ENCODE peak calls at places on chromosomes 6 and 20, in seven cellular contexts. H is aorta; C is CD4-positive, alpha-beta memory T cell; A is psoas muscle; O is ovary; X is cardiac muscle cell; Z is kidney. T is an unnamed sample. For H3K4me1, the result is how much of the 10 kb centered on the place peaks cover.

GRCh38 chr6:40807484-40807883 is 220.3 kb upstream of the LRFN2 start:
- DNase-seq in A (no peak), C (no peak), O (no peak), H (no peak), Z (no peak), X (no peak), T (no peak)

GRCh38 chr20:58595167-58595566 is 55.9 kb upstream of the STX16 start:
- DNase-seq in A (no peak), X (no peak), Z (no peak), O (no peak), C (no peak), H (no peak), T (no peak)

GRCh38 chr6:99016355-99016754 is 68.6 kb upstream of the FBXL4 start:
- DNase-seq in C (no peak), H (no peak), X (no peak), A (no peak), Z (no peak), O (no peak), T (no peak)

GRCh38 chr20:63625771-63626423 is 1.0 kb downstream of the GMEB2 start:
- DNase-seq in O (peak), C (no peak), H (peak), X (peak), A (no peak), Z (peak), T (no peak)

GRCh38 chr20:37417857-37418501 is 72.0 kb downstream of the SRC start:
- DNase-seq in C (no peak), Z (no peak), X (no peak), A (no peak), O (no peak), H (no peak), T (peak)

GRCh38 chr20:20412750-20413149 is 44.8 kb downstream of the INSM1 start:
- DNase-seq in C (no peak), H (no peak), A (no peak), X (no peak), O (no peak), Z (no peak), T (no peak)

GRCh38 chr6:13847651-13848050 is 33.3 kb upstream of the MCUR1 start:
- DNase-seq in X (no peak), Z (no peak), H (no peak), O (no peak), A (no peak), C (no peak), T (peak)

GRCh38 chr20:33664762-33665144 is 2.0 kb upstream of the ACTL10 start:
- DNase-seq in Z (peak), H (no peak), O (no peak), C (no peak), X (no peak), A (no peak), T (no peak)

GRCh38 chr6:101276066-101276465 is 117.4 kb upstream of the GRIK2 start:
- DNase-seq in C (no peak), X (no peak), H (no peak), Z (no peak), A (no peak), O (no peak), T (no peak)

GRCh38 chr20:53785320-53785719 is 191.7 kb upstream of the ZNF217 start:
- DNase-seq in X (no peak), C (no peak), H (no peak), Z (peak), O (no peak), A (no peak), T (no peak)

GRCh38 chr6:130069471-130069870 is 51.1 kb downstream of the L3MBTL3 start:
- DNase-seq in O (no peak), C (no peak), X (no peak), Z (no peak), A (no peak), H (no peak), T (no peak)

GRCh38 chr20:46192376-46192944 is 74.3 kb downstream of the CD40 start:
- DNase-seq in A (no peak), X (no peak), Z (no peak), O (no peak), H (no peak), C (no peak), T (no peak)

GRCh38 chr20:58623579-58624473 is 27.3 kb upstream of the STX16 start:
- DNase-seq in A (peak), O (peak), X (no peak), Z (peak), C (no peak), H (peak), T (peak)

GRCh38 chr6:168018664-168019063 is 21.2 kb downstream of the KIF25 start:
- DNase-seq in Z (no peak), X (no peak), A (no peak), H (no peak), O (no peak), C (no peak), T (no peak)

GRCh38 chr6:105646391-105646867 is 243.5 kb upstream of the PREP start:
- DNase-seq in H (no peak), C (peak), X (no peak), Z (no peak), O (no peak), A (no peak), T (no peak)

GRCh38 chr20:62805365-62805710 is 703 bp downstream of the OGFR start:
- DNase-seq in X (peak), H (no peak), O (no peak), C (no peak), A (no peak), Z (no peak), T (no peak)

GRCh38 chr20:30812739-30813411 is 444.6 kb upstream of the DEFB115 start:
- DNase-seq in C (no peak), A (no peak), X (no peak), H (no peak), O (no peak), Z (no peak), T (no peak)

GRCh38 chr6:159229526-159229925 is 60.3 kb downstream of the FNDC1 start:
- DNase-seq in O (no peak), H (no peak), Z (no peak), C (no peak), X (no peak), A (no peak), T (no peak)

GRCh38 chr6:87431263-87431662 is 23.5 kb downstream of the CFAP206 start:
- DNase-seq in X (no peak), C (no peak), H (no peak), Z (no peak), O (no peak), A (no peak), T (no peak)

GRCh38 chr20:12673352-12673751 is 335.4 kb upstream of the SPTLC3 start:
- DNase-seq in C (no peak), A (no peak), O (no peak), X (no peak), H (no peak), Z (no peak), T (no peak)

GRCh38 chr20:653110-653589 is at the start of gene SRXN1:
- DNase-seq in X (peak), Z (peak), C (peak), O (peak), H (peak), A (peak), T (peak)

GRCh38 chr6:43246301-43247114 is 3.2 kb downstream of the TTBK1 start:
- DNase-seq in H (peak), C (no peak), X (peak), O (no peak), Z (peak), A (peak), T (no peak)

GRCh38 chr6:129577691-129578090 is 132.3 kb downstream of the ARHGAP18 start:
- DNase-seq in O (no peak), C (no peak), H (no peak), A (no peak), Z (no peak), X (no peak), T (no peak)

GRCh38 chr6:140540743-140541142 is 1166.3 kb upstream of the CITED2 start:
- DNase-seq in H (no peak), O (no peak), X (no peak), C (no peak), Z (no peak), A (no peak), T (no peak)

GRCh38 chr6:140538926-140539325 is 1164.5 kb upstream of the CITED2 start:
- DNase-seq in Z (no peak), H (no peak), X (no peak), C (no peak), O (no peak), A (no peak), T (no peak)

GRCh38 chr6:140537211-140537610 is 1162.8 kb upstream of the CITED2 start:
- DNase-seq in C (no peak), H (no peak), O (no peak), A (no peak), X (no peak), Z (no peak), T (no peak)

GRCh38 chr6:140537834-140538680 is 1163.6 kb upstream of the CITED2 start:
- DNase-seq in A (no peak), H (no peak), C (no peak), Z (peak), O (no peak), X (peak), T (peak)

GRCh38 chr6:140535511-140535910 is 1161.1 kb upstream of the CITED2 start:
- DNase-seq in X (no peak), Z (no peak), A (no peak), H (no peak), C (no peak), O (no peak), T (no peak)
- H3K4me1 ChIP-seq in X (under half), Z (under half), A (under half), H (under half), C (under half), O (under half), T (under half)

GRCh38 chr20:16803965-16804792 is 56.0 kb downstream of the OTOR start:
- DNase-seq in H (peak), A (peak), C (peak), X (peak), Z (no peak), O (peak), T (peak)
- H3K4me3 ChIP-seq in H (no peak), A (no peak), C (no peak), X (no peak), Z (no peak), O (no peak), T (no peak)

GRCh38 chr6:121647905-121648304 is 212.5 kb downstream of the GJA1 start:
- DNase-seq in X (no peak), H (no peak), A (no peak), O (no peak), C (no peak), Z (no peak), T (no peak)
- H3K4me1 ChIP-seq in X (under half), H (under half), A (under half), O (under half), C (under half), Z (under half), T (under half)

GRCh38 chr6:142728910-142729481 is 216.0 kb downstream of the HIVEP2 start:
- DNase-seq in O (no peak), A (no peak), X (no peak), C (no peak), Z (no peak), H (no peak), T (no peak)
- H3K4me3 ChIP-seq in O (no peak), A (no peak), X (no peak), C (no peak), Z (no peak), H (no peak), T (no peak)

DNA sequence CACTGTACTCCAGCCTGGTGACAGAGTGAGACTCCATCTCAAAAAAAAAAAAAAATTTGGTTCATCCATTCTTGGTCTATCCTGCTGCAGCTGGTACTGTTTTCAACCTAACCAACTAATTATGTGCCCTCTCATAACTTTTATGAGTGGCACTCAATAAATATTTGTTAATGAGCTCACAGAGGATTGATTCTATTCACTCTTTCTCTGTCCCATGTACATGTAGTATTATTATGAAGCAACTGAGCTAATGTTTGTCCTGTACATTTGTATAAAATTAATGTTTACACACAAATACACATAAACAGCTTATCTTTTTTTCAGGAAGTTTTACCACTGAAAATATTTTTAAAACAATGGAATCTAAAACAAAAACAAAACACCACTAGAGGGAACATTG is 10.1 kb downstream of the RIPOR2 start:
- DNase-seq in A (no peak), H (no peak), O (no peak), Z (no peak), X (no peak), C (no peak), T (no peak)
- H3K4me1 ChIP-seq in A (under half), H (under half), O (under half), Z (under half), X (under half), C (half or more), T (under half)

GRCh38 chr20:49880177-49880576 is 35.2 kb downstream of the SPATA2 start:
- DNase-seq in A (no peak), H (no peak), C (no peak), X (no peak), O (no peak), Z (no peak), T (no peak)
- H3K4me3 ChIP-seq in A (no peak), H (no peak), C (no peak), X (no peak), O (no peak), Z (no peak), T (no peak)

GRCh38 chr6:15430947-15431405 is 185.1 kb downstream of the JARID2 start:
- DNase-seq in H (no peak), X (no peak), A (no peak), C (no peak), O (no peak), Z (no peak), T (no peak)

GRCh38 chr6:15433517-15433874 is 187.6 kb downstream of the JARID2 start:
- DNase-seq in C (no peak), Z (no peak), H (no peak), X (no peak), A (no peak), O (no peak), T (no peak)

GRCh38 chr6:15434263-15434662 is 188.4 kb downstream of the JARID2 start:
- DNase-seq in A (no peak), H (no peak), Z (no peak), O (no peak), C (no peak), X (no peak), T (no peak)

GRCh38 chr6:15430181-15430580 is 184.3 kb downstream of the JARID2 start:
- DNase-seq in H (no peak), C (no peak), O (no peak), A (no peak), Z (no peak), X (no peak), T (no peak)

GRCh38 chr6:15431762-15432495 is 186.1 kb downstream of the JARID2 start:
- DNase-seq in X (peak), O (no peak), H (no peak), Z (no peak), A (peak), C (no peak), T (no peak)
- H3K4me1 ChIP-seq in X (half or more), O (under half), H (under half), Z (under half), A (half or more), C (half or more), T (half or more)

DNA sequence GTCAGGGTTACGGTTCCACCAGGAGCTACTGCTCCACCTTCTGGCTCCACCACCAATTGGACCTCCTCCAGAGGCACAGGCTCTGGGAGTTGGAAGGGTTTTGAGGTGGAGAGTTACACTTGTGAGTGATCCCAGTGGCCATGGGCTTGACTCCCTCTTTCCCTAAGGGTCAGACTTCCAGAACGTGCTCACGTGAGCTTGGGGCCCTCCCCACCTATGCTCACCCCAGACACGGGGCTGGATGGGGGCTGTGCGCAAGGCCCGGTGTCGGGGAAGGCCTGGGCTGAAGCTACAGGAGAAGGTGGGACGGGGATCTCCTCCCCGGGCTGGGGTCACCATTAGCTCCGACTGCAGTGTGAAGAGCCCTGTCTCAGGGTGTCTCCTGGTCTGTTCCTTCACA is 1.4 kb downstream of the AGER start:
- DNase-seq in A (no peak), C (no peak), H (no peak), O (no peak), Z (peak), X (no peak), T (no peak)
- H3K4me3 ChIP-seq in A (no peak), C (no peak), H (no peak), O (no peak), Z (no peak), X (no peak), T (no peak)

GRCh38 chr6:33695451-33695855 is 16.0 kb downstream of the UQCC2 start:
- DNase-seq in H (no peak), Z (peak), O (no peak), C (no peak), A (peak), X (no peak), T (peak)

GRCh38 chr6:33694401-33694931 is 17.0 kb downstream of the UQCC2 start:
- DNase-seq in Z (peak), A (peak), H (no peak), C (peak), X (peak), O (no peak), T (peak)

GRCh38 chr6:33696076-33696475 is 15.4 kb downstream of the UQCC2 start:
- DNase-seq in O (no peak), H (no peak), Z (peak), C (no peak), A (peak), X (no peak), T (no peak)

GRCh38 chr6:33693186-33694158 is 18.0 kb downstream of the UQCC2 start:
- DNase-seq in H (no peak), X (peak), Z (peak), A (peak), O (no peak), C (no peak), T (no peak)

GRCh38 chr6:33694977-33695376 is 16.5 kb downstream of the UQCC2 start:
- DNase-seq in A (no peak), O (no peak), X (no peak), Z (peak), H (no peak), C (no peak), T (no peak)
- H3K4me1 ChIP-seq in A (half or more), O (under half), X (half or more), Z (under half), H (under half), C (half or more), T (half or more)

DNA sequence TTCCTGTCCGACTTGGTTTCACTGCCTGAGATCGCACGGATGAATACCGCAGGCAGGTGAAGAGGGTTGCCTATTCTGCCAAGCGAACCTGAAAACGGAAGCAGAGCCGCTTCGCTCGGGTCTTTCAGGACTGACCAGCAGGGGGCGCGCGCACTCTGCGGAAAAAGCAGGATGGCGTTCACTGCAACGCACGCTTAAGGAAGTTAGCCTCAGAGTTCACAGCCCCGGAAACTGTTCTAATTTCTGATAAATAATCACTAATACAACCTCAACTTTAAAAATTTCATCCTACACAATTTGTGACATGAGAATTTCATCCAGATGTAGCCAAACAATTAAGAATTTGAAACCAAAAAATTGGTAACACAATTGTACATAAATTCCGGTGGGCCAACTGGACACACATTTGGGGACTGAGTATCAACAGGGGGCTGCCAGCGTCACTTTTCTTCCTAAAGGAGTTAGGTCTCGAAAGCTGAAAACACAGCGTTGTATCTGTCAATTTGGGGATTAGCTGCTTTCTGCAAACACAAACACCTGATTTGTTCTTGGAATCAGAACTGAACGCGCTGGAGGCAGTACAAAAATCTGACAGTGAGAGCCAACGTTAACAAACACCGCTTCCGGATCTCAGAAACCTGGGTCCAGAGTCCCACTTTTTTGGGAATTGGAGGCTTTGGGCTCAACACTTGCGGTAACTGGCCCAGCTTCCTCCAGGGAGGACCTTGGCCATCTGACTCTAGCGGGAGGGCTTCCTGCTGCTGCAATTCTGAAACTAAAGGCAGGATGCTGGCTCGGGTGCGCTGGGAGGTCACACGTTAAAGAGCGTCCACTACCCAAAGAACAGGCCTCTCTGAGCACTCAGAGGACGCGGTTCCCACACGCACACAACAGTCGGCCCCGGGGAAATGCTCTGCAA is 8.8 kb downstream of the PXDC1 start:
- DNase-seq in H (peak), Z (peak), X (peak), O (peak), C (peak), A (peak), T (peak)
- H3K4me3 ChIP-seq in H (peak), Z (peak), X (no peak), O (no peak), C (no peak), A (peak), T (no peak)